ENCODE peak calls at places on chromosomes 6 and 20, in six cellular contexts. One of them, this sample, is unnamed.

GRCh38 chr6:6975395-6976111 is 132.2 kb upstream of the RREB1 start:
- DNase-seq in kidney epithelial cell: no peak
- DNase-seq in germinal center: no peak
- DNase-seq in NCI-H524: no peak
- DNase-seq in stimulated activated CD8-positive, alpha-beta memory T cell treated with anti-CD3 and anti-CD28 coated beads, Interleukin-15, amount 100 ng/mL, for 24 hours: no peak
- DNase-seq in NCI-H1092 treated with DMSO at 0.1 percent for 48 hours: peak; percentile 31
- DNase-seq in this sample: no peak

GRCh38 chr6:118356054-118356453 is 192.0 kb upstream of the PLN start:
- DNase-seq in NCI-H524: no peak
- DNase-seq in kidney epithelial cell: no peak
- DNase-seq in germinal center: no peak
- DNase-seq in stimulated activated CD8-positive, alpha-beta memory T cell treated with anti-CD3 and anti-CD28 coated beads, Interleukin-15, amount 100 ng/mL, for 24 hours: no peak
- DNase-seq in NCI-H1092 treated with DMSO at 0.1 percent for 48 hours: no peak
- DNase-seq in this sample: no peak

GRCh38 chr6:42022755-42023384 is 27.5 kb upstream of the TAF8 start:
- DNase-seq in NCI-H524: no peak
- DNase-seq in kidney epithelial cell: no peak
- DNase-seq in stimulated activated CD8-positive, alpha-beta memory T cell treated with anti-CD3 and anti-CD28 coated beads, Interleukin-15, amount 100 ng/mL, for 24 hours: no peak
- DNase-seq in germinal center: peak; percentile 22
- DNase-seq in NCI-H1092 treated with DMSO at 0.1 percent for 48 hours: no peak
- DNase-seq in this sample: no peak

GRCh38 chr6:11093065-11093590 is 506 bp upstream of the SMIM13 start:
- DNase-seq in kidney epithelial cell: no peak
- DNase-seq in NCI-H1092 treated with DMSO at 0.1 percent for 48 hours: no peak
- DNase-seq in germinal center: peak; percentile 58
- DNase-seq in stimulated activated CD8-positive, alpha-beta memory T cell treated with anti-CD3 and anti-CD28 coated beads, Interleukin-15, amount 100 ng/mL, for 24 hours: no peak
- DNase-seq in NCI-H524: peak; percentile 79
- DNase-seq in this sample: peak; percentile 39

GRCh38 chr6:150123645-150124044 is 19.2 kb upstream of the PPP1R14C start:
- DNase-seq in NCI-H524: no peak
- DNase-seq in germinal center: no peak
- DNase-seq in NCI-H1092 treated with DMSO at 0.1 percent for 48 hours: no peak
- DNase-seq in kidney epithelial cell: no peak
- DNase-seq in stimulated activated CD8-positive, alpha-beta memory T cell treated with anti-CD3 and anti-CD28 coated beads, Interleukin-15, amount 100 ng/mL, for 24 hours: no peak
- DNase-seq in this sample: no peak

GRCh38 chr6:79384845-79385244 is 150.4 kb upstream of the HMGN3 start:
- DNase-seq in NCI-H1092 treated with DMSO at 0.1 percent for 48 hours: peak; percentile 90
- DNase-seq in kidney epithelial cell: no peak
- DNase-seq in germinal center: no peak
- DNase-seq in NCI-H524: peak; percentile 99
- DNase-seq in stimulated activated CD8-positive, alpha-beta memory T cell treated with anti-CD3 and anti-CD28 coated beads, Interleukin-15, amount 100 ng/mL, for 24 hours: no peak
- DNase-seq in this sample: peak; percentile 90

GRCh38 chr6:106885659-106886058 is 88.9 kb downstream of the CD24 start:
- DNase-seq in NCI-H1092 treated with DMSO at 0.1 percent for 48 hours: peak; percentile 27
- DNase-seq in NCI-H524: peak; percentile 60
- DNase-seq in germinal center: no peak
- DNase-seq in stimulated activated CD8-positive, alpha-beta memory T cell treated with anti-CD3 and anti-CD28 coated beads, Interleukin-15, amount 100 ng/mL, for 24 hours: no peak
- DNase-seq in kidney epithelial cell: no peak
- DNase-seq in this sample: no peak

GRCh38 chr20:33490023-33490933 is at the start of gene CBFA2T2:
- DNase-seq in stimulated activated CD8-positive, alpha-beta memory T cell treated with anti-CD3 and anti-CD28 coated beads, Interleukin-15, amount 100 ng/mL, for 24 hours: peak; percentile 33
- DNase-seq in kidney epithelial cell: peak; percentile 2
- DNase-seq in NCI-H1092 treated with DMSO at 0.1 percent for 48 hours: peak; percentile 78
- DNase-seq in germinal center: no peak
- DNase-seq in NCI-H524: peak; percentile 59
- DNase-seq in this sample: no peak

GRCh38 chr6:81766482-81767069 is 14.1 kb upstream of the TENT5A start:
- DNase-seq in NCI-H524: no peak
- DNase-seq in kidney epithelial cell: peak; percentile 83
- DNase-seq in germinal center: no peak
- DNase-seq in NCI-H1092 treated with DMSO at 0.1 percent for 48 hours: no peak
- DNase-seq in stimulated activated CD8-positive, alpha-beta memory T cell treated with anti-CD3 and anti-CD28 coated beads, Interleukin-15, amount 100 ng/mL, for 24 hours: no peak
- DNase-seq in this sample: no peak

GRCh38 chr6:12899080-12899815 is 182.7 kb downstream of the PHACTR1 start:
- DNase-seq in germinal center: no peak
- DNase-seq in stimulated activated CD8-positive, alpha-beta memory T cell treated with anti-CD3 and anti-CD28 coated beads, Interleukin-15, amount 100 ng/mL, for 24 hours: no peak
- DNase-seq in kidney epithelial cell: no peak
- DNase-seq in NCI-H524: peak; percentile 27
- DNase-seq in NCI-H1092 treated with DMSO at 0.1 percent for 48 hours: no peak
- DNase-seq in this sample: no peak

GRCh38 chr20:48797850-48798747 is 29.7 kb downstream of the PREX1 start:
- DNase-seq in kidney epithelial cell: no peak
- DNase-seq in stimulated activated CD8-positive, alpha-beta memory T cell treated with anti-CD3 and anti-CD28 coated beads, Interleukin-15, amount 100 ng/mL, for 24 hours: no peak
- DNase-seq in NCI-H1092 treated with DMSO at 0.1 percent for 48 hours: no peak
- DNase-seq in germinal center: no peak
- DNase-seq in NCI-H524: no peak
- DNase-seq in this sample: no peak

GRCh38 chr6:22800451-22800850 is 231.1 kb downstream of the HDGFL1 start:
- DNase-seq in NCI-H1092 treated with DMSO at 0.1 percent for 48 hours: no peak
- DNase-seq in kidney epithelial cell: no peak
- DNase-seq in germinal center: no peak
- DNase-seq in NCI-H524: no peak
- DNase-seq in stimulated activated CD8-positive, alpha-beta memory T cell treated with anti-CD3 and anti-CD28 coated beads, Interleukin-15, amount 100 ng/mL, for 24 hours: no peak
- DNase-seq in this sample: no peak

GRCh38 chr6:150413198-150413597 is 44.4 kb downstream of the IYD start:
- DNase-seq in stimulated activated CD8-positive, alpha-beta memory T cell treated with anti-CD3 and anti-CD28 coated beads, Interleukin-15, amount 100 ng/mL, for 24 hours: no peak
- DNase-seq in NCI-H1092 treated with DMSO at 0.1 percent for 48 hours: no peak
- DNase-seq in NCI-H524: no peak
- DNase-seq in germinal center: no peak
- DNase-seq in kidney epithelial cell: no peak
- DNase-seq in this sample: no peak

GRCh38 chr20:37406010-37406998 is 60.4 kb downstream of the SRC start:
- DNase-seq in NCI-H524: peak; percentile 50
- DNase-seq in NCI-H1092 treated with DMSO at 0.1 percent for 48 hours: peak; percentile 82
- DNase-seq in germinal center: peak; percentile 76
- DNase-seq in stimulated activated CD8-positive, alpha-beta memory T cell treated with anti-CD3 and anti-CD28 coated beads, Interleukin-15, amount 100 ng/mL, for 24 hours: peak; percentile 22
- DNase-seq in kidney epithelial cell: no peak
- DNase-seq in this sample: peak; percentile 64

GRCh38 chr20:63414720-63415417 is 53.7 kb upstream of the CHRNA4 start:
- DNase-seq in stimulated activated CD8-positive, alpha-beta memory T cell treated with anti-CD3 and anti-CD28 coated beads, Interleukin-15, amount 100 ng/mL, for 24 hours: no peak
- DNase-seq in NCI-H1092 treated with DMSO at 0.1 percent for 48 hours: no peak
- DNase-seq in NCI-H524: no peak
- DNase-seq in kidney epithelial cell: no peak
- DNase-seq in germinal center: no peak
- DNase-seq in this sample: no peak

GRCh38 chr6:154403803-154404202 is 47.2 kb upstream of the IPCEF1 start:
- DNase-seq in germinal center: no peak
- DNase-seq in kidney epithelial cell: no peak
- DNase-seq in stimulated activated CD8-positive, alpha-beta memory T cell treated with anti-CD3 and anti-CD28 coated beads, Interleukin-15, amount 100 ng/mL, for 24 hours: no peak
- DNase-seq in NCI-H1092 treated with DMSO at 0.1 percent for 48 hours: peak; percentile 10
- DNase-seq in NCI-H524: no peak
- DNase-seq in this sample: peak; percentile 30

GRCh38 chr20:46307139-46307998 is 929 bp downstream of the CDH22 start:
- DNase-seq in stimulated activated CD8-positive, alpha-beta memory T cell treated with anti-CD3 and anti-CD28 coated beads, Interleukin-15, amount 100 ng/mL, for 24 hours: peak; percentile 47
- DNase-seq in NCI-H524: peak; percentile 64
- DNase-seq in germinal center: peak; percentile 91
- DNase-seq in kidney epithelial cell: no peak
- DNase-seq in NCI-H1092 treated with DMSO at 0.1 percent for 48 hours: peak; percentile 29
- DNase-seq in this sample: peak; percentile 42

GRCh38 chr6:71979911-71980310 is 93.6 kb downstream of the RIMS1 start:
- DNase-seq in NCI-H1092 treated with DMSO at 0.1 percent for 48 hours: no peak
- DNase-seq in kidney epithelial cell: no peak
- DNase-seq in NCI-H524: no peak
- DNase-seq in stimulated activated CD8-positive, alpha-beta memory T cell treated with anti-CD3 and anti-CD28 coated beads, Interleukin-15, amount 100 ng/mL, for 24 hours: no peak
- DNase-seq in germinal center: no peak
- DNase-seq in this sample: no peak

GRCh38 chr6:170140129-170140528 is 150.7 kb downstream of the DLL1 start:
- DNase-seq in kidney epithelial cell: no peak
- DNase-seq in germinal center: no peak
- DNase-seq in NCI-H524: no peak
- DNase-seq in stimulated activated CD8-positive, alpha-beta memory T cell treated with anti-CD3 and anti-CD28 coated beads, Interleukin-15, amount 100 ng/mL, for 24 hours: no peak
- DNase-seq in NCI-H1092 treated with DMSO at 0.1 percent for 48 hours: no peak
- DNase-seq in this sample: no peak

GRCh38 chr6:33297406-33297955 is 1.3 kb downstream of the RGL2 start:
- DNase-seq in NCI-H1092 treated with DMSO at 0.1 percent for 48 hours: no peak
- DNase-seq in germinal center: peak; percentile 46
- DNase-seq in stimulated activated CD8-positive, alpha-beta memory T cell treated with anti-CD3 and anti-CD28 coated beads, Interleukin-15, amount 100 ng/mL, for 24 hours: no peak
- DNase-seq in NCI-H524: no peak
- DNase-seq in kidney epithelial cell: no peak
- DNase-seq in this sample: no peak

GRCh38 chr20:9686455-9686854 is 152.4 kb downstream of the PAK5 start:
- DNase-seq in NCI-H1092 treated with DMSO at 0.1 percent for 48 hours: no peak
- DNase-seq in NCI-H524: no peak
- DNase-seq in kidney epithelial cell: no peak
- DNase-seq in germinal center: no peak
- DNase-seq in stimulated activated CD8-positive, alpha-beta memory T cell treated with anti-CD3 and anti-CD28 coated beads, Interleukin-15, amount 100 ng/mL, for 24 hours: no peak
- DNase-seq in this sample: no peak

GRCh38 chr6:69942485-69942884 is 76.1 kb downstream of the COL19A1 start:
- DNase-seq in NCI-H524: no peak
- DNase-seq in kidney epithelial cell: no peak
- DNase-seq in stimulated activated CD8-positive, alpha-beta memory T cell treated with anti-CD3 and anti-CD28 coated beads, Interleukin-15, amount 100 ng/mL, for 24 hours: no peak
- DNase-seq in germinal center: no peak
- DNase-seq in NCI-H1092 treated with DMSO at 0.1 percent for 48 hours: no peak
- DNase-seq in this sample: no peak

GRCh38 chr6:139124887-139125672 is 9.8 kb upstream of the HECA start:
- DNase-seq in NCI-H1092 treated with DMSO at 0.1 percent for 48 hours: no peak
- DNase-seq in stimulated activated CD8-positive, alpha-beta memory T cell treated with anti-CD3 and anti-CD28 coated beads, Interleukin-15, amount 100 ng/mL, for 24 hours: no peak
- DNase-seq in kidney epithelial cell: no peak
- DNase-seq in germinal center: peak; percentile 69
- DNase-seq in NCI-H524: peak; percentile 62
- DNase-seq in this sample: no peak

GRCh38 chr6:112149236-112149635 is 61.8 kb downstream of the FAM229B start:
- DNase-seq in NCI-H524: peak; percentile 96
- DNase-seq in NCI-H1092 treated with DMSO at 0.1 percent for 48 hours: no peak
- DNase-seq in germinal center: no peak
- DNase-seq in stimulated activated CD8-positive, alpha-beta memory T cell treated with anti-CD3 and anti-CD28 coated beads, Interleukin-15, amount 100 ng/mL, for 24 hours: no peak
- DNase-seq in kidney epithelial cell: no peak
- DNase-seq in this sample: no peak

GRCh38 chr6:142945071-142945445 is at the start of gene HIVEP2:
- DNase-seq in kidney epithelial cell: no peak
- DNase-seq in NCI-H524: peak; percentile 58
- DNase-seq in NCI-H1092 treated with DMSO at 0.1 percent for 48 hours: no peak
- DNase-seq in stimulated activated CD8-positive, alpha-beta memory T cell treated with anti-CD3 and anti-CD28 coated beads, Interleukin-15, amount 100 ng/mL, for 24 hours: peak; percentile 62
- DNase-seq in germinal center: peak; percentile 65
- DNase-seq in this sample: no peak

GRCh38 chr20:11895832-11896484 is 21.7 kb upstream of the BTBD3 start:
- DNase-seq in NCI-H524: peak; percentile 100
- DNase-seq in germinal center: no peak
- DNase-seq in kidney epithelial cell: no peak
- DNase-seq in NCI-H1092 treated with DMSO at 0.1 percent for 48 hours: no peak
- DNase-seq in stimulated activated CD8-positive, alpha-beta memory T cell treated with anti-CD3 and anti-CD28 coated beads, Interleukin-15, amount 100 ng/mL, for 24 hours: no peak
- DNase-seq in this sample: no peak

GRCh38 chr6:170068496-170068895 is 222.4 kb downstream of the DLL1 start:
- DNase-seq in NCI-H524: no peak
- DNase-seq in NCI-H1092 treated with DMSO at 0.1 percent for 48 hours: no peak
- DNase-seq in stimulated activated CD8-positive, alpha-beta memory T cell treated with anti-CD3 and anti-CD28 coated beads, Interleukin-15, amount 100 ng/mL, for 24 hours: no peak
- DNase-seq in germinal center: no peak
- DNase-seq in kidney epithelial cell: no peak
- DNase-seq in this sample: no peak

GRCh38 chr20:51258582-51259175 is 235.8 kb upstream of the KCNG1 start:
- DNase-seq in germinal center: no peak
- DNase-seq in stimulated activated CD8-positive, alpha-beta memory T cell treated with anti-CD3 and anti-CD28 coated beads, Interleukin-15, amount 100 ng/mL, for 24 hours: no peak
- DNase-seq in kidney epithelial cell: peak; percentile 5
- DNase-seq in NCI-H1092 treated with DMSO at 0.1 percent for 48 hours: no peak
- DNase-seq in NCI-H524: no peak
- DNase-seq in this sample: no peak

GRCh38 chr6:108837236-108837971 is 10.8 kb upstream of the ARMC2 start:
- DNase-seq in germinal center: no peak
- DNase-seq in NCI-H524: no peak
- DNase-seq in kidney epithelial cell: no peak
- DNase-seq in stimulated activated CD8-positive, alpha-beta memory T cell treated with anti-CD3 and anti-CD28 coated beads, Interleukin-15, amount 100 ng/mL, for 24 hours: no peak
- DNase-seq in NCI-H1092 treated with DMSO at 0.1 percent for 48 hours: no peak
- DNase-seq in this sample: no peak